ENCODE peak calls at places on chromosomes 4 and X, in nine cellular contexts. Z is left ventricle myocardium inferior; E is cardiac muscle cell; C is PC-3; W is CD4-positive, alpha-beta T cell; J is GM23338; M is kidney epithelial cell; Q is keratinocyte; V is left lung. F is an unnamed sample. For H3K27me3, the result is how much of the 10 kb centered on the place peaks cover.

GRCh38 chrX:55709735-55710134 is 7.8 kb upstream of the RRAGB start:
- DNase-seq in Z (no peak), E (no peak), C (peak), W (no peak), J (peak), M (no peak), Q (no peak), V (no peak), F (no peak)

GRCh38 chr4:169098054-169098896 is 88.2 kb upstream of the CBR4 start:
- DNase-seq in Z (no peak), E (peak), C (no peak), W (no peak), J (no peak), M (no peak), Q (no peak), V (no peak), F (no peak)

GRCh38 chrX:106484233-106484632 is 127.5 kb upstream of the RADX start:
- DNase-seq in Z (no peak), E (no peak), C (no peak), W (no peak), J (no peak), M (no peak), Q (no peak), V (no peak), F (no peak)

GRCh38 chr4:118981171-118981838 is 92.7 kb downstream of the SYNPO2 start:
- DNase-seq in Z (no peak), E (no peak), C (no peak), W (no peak), J (peak), M (no peak), Q (no peak), V (no peak), F (no peak)

GRCh38 chr4:7498406-7499200 is 63.9 kb upstream of the PSAPL1 start:
- DNase-seq in Z (no peak), E (no peak), C (no peak), W (no peak), J (no peak), M (no peak), Q (no peak), V (no peak), F (no peak)

GRCh38 chr4:150242820-150243458 is 164.7 kb downstream of the DCLK2 start:
- DNase-seq in Z (no peak), E (peak), C (peak), W (no peak), J (peak), M (no peak), Q (no peak), V (no peak), F (no peak)

GRCh38 chr4:1809754-1810502 is 16.8 kb downstream of the FGFR3 start:
- DNase-seq in Z (peak), E (peak), C (peak), W (peak), J (peak), M (no peak), Q (no peak), V (peak), F (peak)

GRCh38 chrX:81195712-81196111 is 6.0 kb downstream of the HMGN5 start:
- DNase-seq in Z (peak), E (peak), C (peak), W (peak), J (peak), M (no peak), Q (no peak), V (no peak), F (no peak)

GRCh38 chrX:108018659-108019381 is 26.0 kb upstream of the VSIG1 start:
- DNase-seq in Z (no peak), E (no peak), C (peak), W (peak), J (no peak), M (no peak), Q (no peak), V (no peak), F (no peak)

GRCh38 chr4:147102596-147102995 is 156.9 kb upstream of the TTC29 start:
- DNase-seq in Z (no peak), E (peak), C (no peak), W (no peak), J (no peak), M (no peak), Q (no peak), V (no peak), F (no peak)

GRCh38 chr4:169436734-169437133 is 166.0 kb upstream of the SH3RF1 start:
- DNase-seq in Z (no peak), E (no peak), C (no peak), W (no peak), J (no peak), M (no peak), Q (no peak), V (no peak), F (no peak)

GRCh38 chr4:172392741-172393140 is 579.5 kb downstream of the GALNTL6 start:
- DNase-seq in Z (no peak), E (no peak), C (no peak), W (no peak), J (no peak), M (no peak), Q (no peak), V (no peak), F (no peak)

GRCh38 chr4:20618729-20619128 is 81.5 kb upstream of the PACRGL start:
- DNase-seq in Z (no peak), E (no peak), C (no peak), W (no peak), J (peak), M (no peak), Q (no peak), V (no peak), F (no peak)

GRCh38 chrX:111168314-111168713 is 72.3 kb downstream of the PAK3 start:
- DNase-seq in Z (no peak), E (peak), C (peak), W (no peak), J (peak), M (no peak), Q (no peak), V (no peak), F (no peak)

GRCh38 chr4:101972791-101973190 is 182.3 kb downstream of the BANK1 start:
- DNase-seq in Z (no peak), E (no peak), C (no peak), W (no peak), J (no peak), M (no peak), Q (peak), V (no peak), F (no peak)

GRCh38 chr4:89482248-89482647 is 174.6 kb upstream of the GPRIN3 start:
- DNase-seq in Z (no peak), E (peak), C (peak), W (no peak), J (peak), M (no peak), Q (no peak), V (no peak), F (no peak)

GRCh38 chr4:71009091-71009490 is 15.6 kb downstream of the DCK start:
- DNase-seq in Z (no peak), E (no peak), C (no peak), W (no peak), J (no peak), M (no peak), Q (no peak), V (no peak), F (no peak)

GRCh38 chrX:116173006-116173405 is 2.5 kb downstream of the AGTR2 start:
- DNase-seq in Z (no peak), E (no peak), C (no peak), W (no peak), J (no peak), M (no peak), Q (no peak), V (no peak), F (no peak)

GRCh38 chr4:145804134-145804533 is 124.2 kb downstream of the C4orf51 start:
- DNase-seq in Z (no peak), E (peak), C (peak), W (no peak), J (no peak), M (no peak), Q (peak), V (no peak), F (no peak)

GRCh38 chrX:149371984-149372383 is 133.1 kb downstream of the IDS start:
- DNase-seq in Z (no peak), E (no peak), C (no peak), W (no peak), J (no peak), M (no peak), Q (no peak), V (no peak), F (no peak)

GRCh38 chr4:165873298-165874071 is 448 bp downstream of the TLL1 start:
- DNase-seq in Z (peak), E (peak), C (peak), W (no peak), J (peak), M (no peak), Q (no peak), V (peak), F (peak)

GRCh38 chr4:168537556-168537955 is 40.7 kb downstream of the PALLD start:
- DNase-seq in Z (no peak), E (no peak), C (peak), W (no peak), J (no peak), M (no peak), Q (no peak), V (no peak), F (no peak)

GRCh38 chrX:49977319-49978090 is 55.1 kb downstream of the CLCN5 start:
- DNase-seq in Z (no peak), E (no peak), C (no peak), W (no peak), J (no peak), M (no peak), Q (no peak), V (no peak), F (no peak)

GRCh38 chrX:137565921-137566745 is at the start of gene ZIC3:
- DNase-seq in Z (peak), E (peak), C (peak), W (no peak), J (peak), M (peak), Q (no peak), V (peak), F (peak)

GRCh38 chrX:48022740-48023139 is 16.0 kb downstream of the SPACA5 start:
- DNase-seq in Z (no peak), E (peak), C (no peak), W (no peak), J (no peak), M (no peak), Q (no peak), V (no peak), F (no peak)

GRCh38 chrX:48022100-48022499 is 15.3 kb downstream of the SPACA5 start:
- DNase-seq in Z (no peak), E (no peak), C (no peak), W (no peak), J (no peak), M (no peak), Q (no peak), V (no peak), F (no peak)

GRCh38 chrX:48025561-48025960 is 18.8 kb downstream of the SPACA5 start:
- DNase-seq in Z (no peak), E (peak), C (peak), W (peak), J (peak), M (no peak), Q (no peak), V (no peak), F (peak)

DNA sequence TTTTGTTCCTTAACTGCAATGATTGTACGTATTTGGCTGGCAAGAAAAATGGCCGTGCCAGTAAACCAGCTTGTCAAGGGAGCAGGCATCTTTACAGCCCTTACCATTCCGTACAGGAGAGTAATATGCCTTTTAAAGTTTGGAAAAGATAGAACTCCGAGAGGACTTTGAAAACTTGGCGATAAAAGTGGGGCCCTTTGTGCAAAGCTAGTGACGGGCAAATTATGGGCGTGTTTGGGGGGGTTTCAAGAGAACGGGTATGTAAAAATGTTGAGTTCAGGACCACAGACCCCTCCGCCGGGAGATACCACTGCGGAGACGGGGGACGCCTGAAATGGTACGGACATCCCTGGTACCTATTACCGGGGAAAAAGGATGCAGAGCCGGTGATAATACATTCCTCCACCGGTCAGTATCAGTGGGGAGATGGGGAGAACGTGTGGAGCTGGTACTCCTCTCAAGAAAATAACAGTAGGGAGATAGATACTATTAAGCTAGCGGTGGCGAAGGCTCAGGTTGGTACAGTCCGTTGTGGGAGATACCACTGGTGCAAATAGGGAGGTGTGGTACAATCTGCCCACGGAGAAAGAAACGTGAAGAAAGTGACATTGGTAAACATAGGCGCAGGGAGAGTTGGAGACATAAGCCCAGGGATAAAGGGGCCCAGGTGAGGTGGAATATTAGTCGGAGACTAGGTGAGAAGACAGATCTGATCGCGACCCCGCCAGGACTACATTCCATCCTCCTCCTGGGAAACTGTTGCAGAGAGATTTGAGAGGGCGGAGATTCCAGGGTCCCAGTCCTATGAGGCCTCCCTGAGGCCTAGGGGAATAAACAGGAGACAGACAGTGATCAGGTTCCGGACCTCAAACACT is 14.5 kb downstream of the SPACA5 start:
- DNase-seq in Z (peak), E (peak), C (peak), W (peak), J (peak), M (no peak), Q (no peak), V (peak), F (peak)
- TF ChIP-seq CTCF in Z (no peak), E (no peak), C (no peak), W (no peak), J (no peak), M (no peak), Q (no peak), V (no peak), F (no peak)

GRCh38 chrX:72041166-72041565 is 90.5 kb downstream of the RTL5 start:
- DNase-seq in Z (no peak), E (no peak), C (no peak), W (no peak), J (no peak), M (no peak), Q (no peak), V (no peak), F (no peak)
- H3K27me3 ChIP-seq in Z (under half), E (under half), C (under half), W (under half), J (under half), M (under half), Q (under half), V (under half), F (under half)

GRCh38 chr4:153564630-153565525 is 98.7 kb downstream of the TMEM131L start:
- DNase-seq in Z (no peak), E (no peak), C (peak), W (no peak), J (no peak), M (peak), Q (no peak), V (no peak), F (no peak)
- TF ChIP-seq CTCF in Z (no peak), E (no peak), C (no peak), W (no peak), J (no peak), M (no peak), Q (no peak), V (no peak), F (no peak)

DNA sequence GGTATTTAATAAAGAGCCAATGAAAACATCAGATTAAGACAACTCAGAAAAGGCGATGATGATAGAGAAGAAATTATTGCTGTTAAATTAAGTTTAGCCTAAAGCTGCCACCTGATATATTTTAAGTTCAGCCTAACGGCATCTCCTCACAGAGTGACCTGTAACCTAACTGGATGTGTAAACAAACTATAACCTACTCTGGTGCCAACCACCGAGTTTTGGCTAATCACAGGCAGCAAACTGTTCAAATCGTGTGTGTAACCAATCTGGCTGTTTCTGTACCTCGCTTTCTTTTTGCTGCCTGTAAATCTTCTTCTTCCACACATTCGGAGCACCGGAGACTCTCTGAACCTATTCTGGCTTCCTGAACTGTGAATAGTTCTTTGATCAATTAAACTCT is 37.8 kb upstream of the MED14 start:
- DNase-seq in Z (no peak), E (no peak), C (peak), W (no peak), J (no peak), M (no peak), Q (no peak), V (no peak), F (no peak)
- H3K27me3 ChIP-seq in Z (under half), E (under half), C (under half), W (under half), J (under half), M (under half), Q (under half), V (under half), F (under half)

GRCh38 chr4:157204634-157205244 is 15.8 kb upstream of the GRIA2 start:
- DNase-seq in Z (no peak), E (peak), C (peak), W (no peak), J (peak), M (no peak), Q (no peak), V (no peak), F (no peak)
- TF ChIP-seq CTCF in Z (peak), E (peak), C (peak), W (no peak), J (peak), M (peak), Q (peak), V (peak), F (peak)

DNA sequence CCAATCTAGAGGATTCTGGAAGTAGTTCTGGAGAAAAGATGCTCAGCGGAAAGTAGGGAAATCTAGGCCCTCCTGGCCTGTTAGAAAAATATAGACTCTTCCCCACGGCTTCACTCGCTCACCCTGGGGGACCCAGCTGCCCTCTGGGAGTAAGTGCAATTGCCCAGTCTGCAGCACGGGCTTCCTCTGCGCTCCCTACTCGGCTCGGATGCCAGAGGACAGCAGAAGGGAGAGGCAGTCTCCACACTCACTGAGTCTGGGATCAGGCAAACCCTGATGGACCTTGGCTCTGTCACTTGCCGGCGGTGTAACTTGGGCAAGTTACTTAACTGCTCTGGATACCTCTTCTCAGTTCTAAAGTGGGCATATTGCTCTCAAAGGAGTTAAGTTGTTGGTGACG is 2.1 kb downstream of the SHISA3 start:
- DNase-seq in Z (no peak), E (peak), C (peak), W (no peak), J (peak), M (no peak), Q (no peak), V (no peak), F (no peak)
- H3K27me3 ChIP-seq in Z (under half), E (half or more), C (under half), W (under half), J (half or more), M (under half), Q (half or more), V (half or more), F (half or more)

DNA sequence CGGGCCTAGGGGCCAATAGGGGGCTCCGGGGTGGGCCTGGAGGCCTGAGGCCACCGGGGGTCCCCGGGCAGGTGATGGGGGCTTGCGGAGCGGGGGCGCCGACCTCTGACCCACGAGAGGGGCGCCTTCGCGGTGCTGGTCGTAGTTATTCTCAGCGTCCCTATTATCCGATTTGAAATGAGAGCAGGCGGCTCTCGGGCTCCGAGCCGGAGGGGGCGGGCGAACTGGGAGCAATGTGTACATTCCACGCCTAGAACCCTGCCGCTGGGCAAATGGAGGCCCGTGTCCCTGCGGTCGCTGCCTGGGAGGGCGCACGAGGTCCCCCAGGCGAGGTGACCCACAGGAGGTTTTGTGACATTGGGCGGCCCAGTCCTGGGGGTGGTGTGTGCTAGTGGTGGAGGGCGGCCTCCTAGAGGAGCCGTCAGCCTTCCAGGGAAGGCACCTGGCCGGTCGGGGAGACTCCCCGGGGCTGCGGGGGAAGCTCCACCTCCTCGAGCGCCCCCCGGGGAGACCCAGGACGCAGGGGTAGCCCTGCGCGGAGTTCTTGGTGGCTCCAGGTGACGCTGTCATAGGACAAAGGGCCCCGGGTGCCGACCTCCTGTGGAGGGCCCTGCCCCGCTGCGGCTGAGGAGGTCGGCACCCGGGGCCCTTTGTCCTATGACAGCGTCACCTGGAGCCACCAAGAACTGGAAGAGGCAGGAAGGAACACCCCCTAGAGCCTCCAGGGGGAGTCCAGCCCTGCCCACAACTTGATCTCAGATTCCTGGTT is 102.6 kb upstream of the PRKX start:
- DNase-seq in Z (peak), E (peak), C (peak), W (peak), J (peak), M (no peak), Q (no peak), V (peak), F (peak)
- TF ChIP-seq CTCF in Z (no peak), E (no peak), C (no peak), W (no peak), J (no peak), M (no peak), Q (no peak), V (no peak), F (no peak)

GRCh38 chr4:123449362-123449761 is 52.8 kb downstream of the SPRY1 start:
- DNase-seq in Z (no peak), E (no peak), C (no peak), W (no peak), J (no peak), M (no peak), Q (no peak), V (no peak), F (no peak)

GRCh38 chr4:123450393-123450792 is 53.8 kb downstream of the SPRY1 start:
- DNase-seq in Z (no peak), E (no peak), C (no peak), W (no peak), J (no peak), M (no peak), Q (no peak), V (no peak), F (no peak)

GRCh38 chr4:123452585-123452984 is 56.0 kb downstream of the SPRY1 start:
- DNase-seq in Z (no peak), E (peak), C (peak), W (no peak), J (no peak), M (peak), Q (peak), V (peak), F (peak)

GRCh38 chr4:123446791-123447474 is 50.3 kb downstream of the SPRY1 start:
- DNase-seq in Z (no peak), E (no peak), C (no peak), W (no peak), J (peak), M (no peak), Q (no peak), V (no peak), F (no peak)

DNA sequence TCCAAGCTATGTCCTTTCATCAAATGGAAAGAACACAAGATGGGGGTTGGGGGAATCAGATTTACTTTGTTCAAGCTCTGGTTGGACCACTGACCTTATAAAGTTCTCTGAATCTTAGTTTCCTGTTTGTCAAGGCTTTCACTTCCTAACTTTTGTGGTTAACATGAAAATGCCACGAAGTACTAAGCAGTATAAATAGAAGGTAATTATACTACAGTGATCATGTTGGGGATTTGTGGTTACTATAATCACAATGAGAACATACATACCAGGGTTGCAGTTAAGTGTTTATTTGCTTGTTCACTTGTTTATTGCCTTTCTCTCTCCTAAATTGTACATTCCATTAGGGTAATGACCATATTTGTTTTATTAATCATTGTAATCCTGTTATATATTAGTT is 53.2 kb downstream of the SPRY1 start:
- DNase-seq in Z (no peak), E (peak), C (peak), W (no peak), J (no peak), M (peak), Q (no peak), V (no peak), F (no peak)
- H3K27me3 ChIP-seq in Z (under half), E (under half), C (under half), W (under half), J (under half), M (under half), Q (under half), V (under half), F (under half)